ENCODE peak calls at places on chromosomes 1 and 21, in nine cellular contexts. S is DND-41, N is natural killer cell, I is mucosa of descending colon, E is psoas muscle, U is omental fat pad, Y is WTC11, M is right lobe of liver, W is lung. P is an unnamed sample.

GRCh38 chr21:42674351-42674940 is 21.0 kb downstream of the PDE9A start:
- ATAC-seq in N (no peak), Y (peak), E (peak), U (peak), W (no peak), S (no peak), I (peak), M (no peak), P (peak)

GRCh38 chr1:84611091-84611490 is 36.9 kb upstream of the CTBS start:
- ATAC-seq in I (no peak), U (no peak), Y (no peak), S (no peak), E (no peak), W (no peak), N (no peak), M (no peak), P (no peak)

GRCh38 chr1:201536542-201536941 is 2.4 kb upstream of the NAV1 start:
- ATAC-seq in M (no peak), W (no peak), Y (no peak), U (peak), I (peak), E (no peak), S (no peak), N (no peak), P (peak)

GRCh38 chr21:38312822-38313221 is 56.0 kb downstream of the KCNJ15 start:
- ATAC-seq in S (no peak), W (peak), I (no peak), M (peak), E (no peak), Y (no peak), N (no peak), U (no peak), P (no peak)

GRCh38 chr1:97826820-97827219 is 94.0 kb downstream of the DPYD start:
- ATAC-seq in U (no peak), N (no peak), W (no peak), I (no peak), E (no peak), S (no peak), Y (no peak), M (no peak), P (no peak)

GRCh38 chr21:31675960-31676359 is 16.5 kb downstream of the SOD1 start:
- ATAC-seq in I (no peak), W (no peak), E (no peak), M (no peak), Y (no peak), S (no peak), U (no peak), N (no peak), P (no peak)

GRCh38 chr1:30425046-30425445 is 298.3 kb downstream of the MATN1 start:
- ATAC-seq in W (no peak), E (no peak), I (no peak), Y (no peak), U (no peak), N (no peak), M (no peak), S (no peak), P (no peak)

GRCh38 chr1:72178266-72178665 is 104.1 kb downstream of the NEGR1 start:
- ATAC-seq in N (no peak), M (no peak), E (peak), U (no peak), W (no peak), I (no peak), S (no peak), Y (no peak), P (no peak)

GRCh38 chr1:39110882-39111281 is 84.7 kb downstream of the NDUFS5 start:
- ATAC-seq in S (no peak), Y (no peak), U (peak), I (no peak), E (no peak), M (no peak), W (no peak), N (no peak), P (peak)

GRCh38 chr1:116326486-116326885 is 46.6 kb upstream of the ATP1A1 start:
- ATAC-seq in E (peak), N (peak), M (peak), I (no peak), U (no peak), Y (no peak), S (no peak), W (no peak), P (no peak)

GRCh38 chr1:239570878-239571277 is 184.5 kb downstream of the CHRM3 start:
- ATAC-seq in S (no peak), U (no peak), I (no peak), E (no peak), W (no peak), Y (no peak), N (no peak), M (no peak), P (no peak)

GRCh38 chr21:35294231-35294898 is 245.3 kb upstream of the RUNX1 start:
- ATAC-seq in Y (no peak), I (peak), N (no peak), E (no peak), U (no peak), W (no peak), S (no peak), M (no peak), P (no peak)

GRCh38 chr1:29675481-29676263 is 439.4 kb downstream of the PTPRU start:
- ATAC-seq in S (no peak), M (peak), Y (no peak), N (no peak), U (no peak), W (no peak), E (peak), I (no peak), P (no peak)

GRCh38 chr1:186978596-186979556 is 150.1 kb downstream of the PLA2G4A start:
- ATAC-seq in I (peak), E (no peak), S (no peak), W (no peak), U (no peak), N (no peak), M (no peak), Y (no peak), P (no peak)

GRCh38 chr1:36305915-36306209 is 306 bp upstream of the SH3D21 start:
- ATAC-seq in I (peak), S (no peak), N (no peak), W (no peak), Y (no peak), M (no peak), E (peak), U (no peak), P (no peak)

GRCh38 chr1:37958690-37959089 is 11.8 kb upstream of the INPP5B start:
- ATAC-seq in Y (no peak), N (no peak), M (no peak), U (no peak), E (peak), S (no peak), W (no peak), I (no peak), P (no peak)

GRCh38 chr1:183653468-183653794 is 315 bp upstream of the APOBEC4 start:
- ATAC-seq in W (no peak), M (no peak), Y (no peak), U (no peak), N (no peak), S (no peak), I (peak), E (no peak), P (no peak)

GRCh38 chr21:36103434-36103833 is 31.4 kb upstream of the CBR3 start:
- ATAC-seq in U (no peak), E (no peak), I (no peak), N (no peak), W (no peak), S (no peak), Y (no peak), M (no peak), P (no peak)

GRCh38 chr1:189673223-189673622 is 804.4 kb downstream of the BRINP3 start:
- ATAC-seq in E (no peak), I (no peak), N (no peak), U (no peak), W (no peak), Y (no peak), M (no peak), S (no peak), P (no peak)
- TF ChIP-seq CTCF in E (no peak), I (no peak), N (no peak), U (no peak), W (no peak), Y (no peak), M (no peak), S (no peak), P (no peak)

DNA sequence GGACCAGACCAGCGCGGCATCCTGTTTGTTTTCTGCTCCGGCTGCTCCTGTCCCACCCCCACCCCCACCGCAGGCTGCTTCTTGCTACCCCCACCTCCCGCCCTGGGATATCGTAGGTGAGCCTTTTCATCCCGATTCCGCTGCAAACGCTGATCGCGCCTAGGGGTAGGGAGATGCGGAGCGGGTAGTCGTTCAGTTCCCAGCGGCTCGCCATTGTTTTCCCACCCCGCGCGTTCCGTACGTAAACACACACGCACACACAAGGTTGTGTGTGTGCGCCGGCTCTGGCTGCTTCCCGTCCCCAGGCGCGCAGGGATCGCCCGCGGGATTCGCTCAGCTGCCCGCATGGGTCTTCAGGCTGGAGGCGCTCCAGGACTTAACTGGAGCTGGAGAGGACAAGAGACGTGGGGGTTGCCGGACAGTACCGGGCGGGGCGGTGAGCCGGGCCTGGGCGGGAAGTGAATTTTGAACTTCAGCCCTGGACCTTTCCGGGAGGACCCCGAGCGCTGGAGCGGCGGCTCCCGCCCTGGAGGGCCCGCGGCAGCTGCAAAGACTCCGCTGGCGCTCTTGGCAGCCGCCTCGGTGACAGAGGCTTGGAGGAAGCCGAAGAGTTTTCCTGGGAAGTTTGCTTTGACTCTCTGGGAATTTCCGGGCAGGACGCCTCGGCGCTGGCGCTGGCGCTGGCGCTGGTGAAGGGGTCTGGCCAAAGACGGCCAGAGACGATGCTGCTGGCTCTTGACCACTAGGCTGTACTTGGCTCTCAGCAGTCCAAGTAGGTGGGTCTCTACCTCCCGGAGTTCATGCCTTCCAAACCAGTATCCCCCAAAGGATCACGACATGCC is 1.6 kb downstream of the SOX13 start:
- ATAC-seq in U (peak), S (no peak), E (peak), W (peak), N (no peak), M (peak), Y (no peak), I (peak), P (peak)
- TF ChIP-seq CTCF in U (no peak), S (no peak), E (no peak), W (no peak), N (no peak), M (no peak), Y (no peak), I (no peak), P (peak)

DNA sequence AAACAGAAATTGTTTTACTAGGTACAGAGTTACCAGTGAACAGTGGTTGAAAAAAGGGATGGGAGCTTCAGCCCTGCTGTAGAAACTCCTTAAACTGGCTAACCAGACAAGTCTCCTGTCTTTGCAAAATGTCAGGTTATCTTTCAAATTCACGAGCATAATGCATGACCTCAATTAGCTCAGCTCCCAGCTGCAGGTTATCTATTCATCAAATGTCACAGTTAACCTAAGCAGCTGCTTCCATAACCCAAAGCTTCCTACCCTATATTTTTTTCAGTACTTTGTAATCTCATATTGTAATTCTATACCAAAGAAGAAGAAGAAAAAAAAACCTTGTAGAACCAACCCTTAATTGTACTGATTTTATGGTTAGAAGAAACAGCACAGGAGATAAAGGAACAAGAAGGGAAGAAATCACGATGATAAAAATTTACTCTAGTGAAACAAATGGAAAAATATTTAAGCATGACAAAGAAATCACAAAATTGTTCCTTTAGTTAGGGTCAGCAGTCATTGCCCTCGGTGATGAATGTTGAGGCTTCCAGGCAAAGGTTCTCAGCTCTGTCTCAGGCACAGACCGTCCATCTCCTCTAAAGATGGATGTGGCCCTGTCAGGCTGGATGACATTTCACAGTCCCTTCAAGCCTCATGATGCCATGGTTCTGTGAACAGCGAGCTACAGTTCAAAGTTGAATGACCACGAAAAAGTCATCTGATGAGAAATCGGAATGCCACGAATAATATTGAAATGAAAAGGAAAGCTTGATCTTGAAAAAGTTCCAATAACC is 95.9 kb downstream of the PLD5 start:
- ATAC-seq in U (no peak), I (no peak), N (no peak), Y (no peak), M (no peak), E (no peak), W (no peak), S (no peak), P (no peak)
- TF ChIP-seq CTCF in U (no peak), I (no peak), N (no peak), Y (no peak), M (no peak), E (no peak), W (no peak), S (no peak), P (no peak)

GRCh38 chr1:203217139-203217621 is 12.3 kb downstream of the CHIT1 start:
- ATAC-seq in N (no peak), U (no peak), E (peak), S (no peak), I (peak), Y (peak), M (no peak), W (no peak), P (no peak)

GRCh38 chr1:203215573-203215972 is 13.9 kb downstream of the CHIT1 start:
- ATAC-seq in W (no peak), I (no peak), U (no peak), E (peak), N (no peak), S (peak), M (no peak), Y (no peak), P (no peak)

GRCh38 chr1:203214889-203215288 is 14.6 kb downstream of the CHIT1 start:
- ATAC-seq in N (no peak), S (no peak), U (no peak), M (no peak), W (no peak), I (no peak), E (no peak), Y (no peak), P (no peak)

GRCh38 chr1:203217668-203218067 is 11.8 kb downstream of the CHIT1 start:
- ATAC-seq in W (no peak), N (no peak), M (no peak), U (no peak), I (peak), Y (peak), E (no peak), S (no peak), P (no peak)

GRCh38 chr1:203216274-203217138 is 13.0 kb downstream of the CHIT1 start:
- ATAC-seq in Y (peak), W (peak), I (peak), N (peak), U (no peak), E (peak), M (peak), S (peak), P (peak)
- TF ChIP-seq CTCF in Y (peak), W (peak), I (peak), N (peak), U (no peak), E (peak), M (peak), S (peak), P (no peak)

DNA sequence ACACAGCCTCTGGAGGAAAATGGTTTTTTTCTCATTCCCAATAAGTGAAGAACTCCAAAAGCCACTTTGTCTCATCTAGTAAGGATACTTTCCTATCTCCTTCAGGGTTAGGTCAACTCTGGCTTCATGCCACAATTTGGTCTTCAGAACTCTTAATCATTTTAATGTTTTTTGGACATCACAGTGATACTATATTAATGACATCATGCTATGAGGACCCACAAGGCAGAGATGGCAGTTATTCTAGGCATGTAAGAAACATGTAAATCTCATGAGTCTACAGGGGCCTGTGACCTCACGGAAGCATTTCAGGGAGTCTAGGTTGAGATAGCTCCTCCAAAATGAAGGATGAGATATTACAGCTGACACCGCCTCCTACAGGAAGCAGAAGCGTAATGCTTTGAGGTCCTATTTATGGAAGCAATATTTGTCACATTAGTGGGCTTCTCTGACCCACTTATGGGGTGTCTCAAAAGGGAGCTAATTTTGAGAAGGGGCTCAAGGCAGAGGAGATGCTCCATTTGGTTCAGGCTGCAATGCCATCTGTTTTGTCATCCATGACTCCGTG is 5.0 kb upstream of the GPR137B start:
- ATAC-seq in N (no peak), I (no peak), M (no peak), U (no peak), W (no peak), Y (no peak), S (no peak), E (no peak), P (no peak)
- TF ChIP-seq CTCF in N (no peak), I (no peak), M (no peak), U (no peak), W (no peak), Y (no peak), S (peak), E (no peak), P (no peak)

DNA sequence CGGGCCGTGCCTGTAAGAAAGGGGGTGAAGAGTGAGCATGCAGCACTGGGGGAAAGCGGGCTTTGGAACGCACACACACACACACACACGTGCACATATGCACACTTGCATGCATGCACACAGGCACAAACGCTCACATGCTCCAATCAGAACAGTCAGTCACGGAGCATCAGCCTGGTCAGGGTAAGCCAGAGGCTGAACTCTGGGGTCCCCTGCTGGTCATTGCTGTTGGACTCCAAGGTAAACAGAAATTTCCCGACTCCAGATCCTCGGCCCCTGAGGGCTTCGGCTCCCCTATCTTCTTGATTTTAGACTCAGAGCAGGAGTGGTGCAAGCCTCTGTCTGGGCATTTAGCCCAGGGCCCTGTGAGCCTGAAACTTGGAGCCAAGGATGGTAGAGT is 54.2 kb downstream of the SYT2 start:
- ATAC-seq in N (peak), U (no peak), W (no peak), S (no peak), E (no peak), Y (peak), M (no peak), I (peak), P (no peak)
- TF ChIP-seq CTCF in N (no peak), U (no peak), W (no peak), S (no peak), E (no peak), Y (no peak), M (no peak), I (no peak), P (no peak)

P was measured in gastroesophageal sphincter.